ENCODE peak calls at places on chromosomes 11 and 22, in five cellular contexts. Q is astrocyte, V is bronchial epithelial cell, G is pancreas, H is globus pallidus. N is an unnamed sample.

GRCh38 chr11:46127150-46127638 is 5.9 kb upstream of the PHF21A start:
- DNase-seq in Q (peak), H (no peak), G (no peak), V (peak), N (no peak)

GRCh38 chr22:24583221-24583971 is 9.5 kb downstream of the LRRC75B start:
- DNase-seq in V (no peak), G (peak), H (no peak), Q (peak), N (no peak)

GRCh38 chr11:92259861-92260260 is 35.2 kb downstream of the FAT3 start:
- DNase-seq in Q (no peak), H (no peak), G (no peak), V (no peak), N (no peak)

GRCh38 chr11:96049426-96049825 is 125.5 kb upstream of the MTMR2 start:
- DNase-seq in H (no peak), Q (peak), V (peak), G (no peak), N (no peak)

GRCh38 chr11:14418801-14419417 is 59.9 kb upstream of the RRAS2 start:
- DNase-seq in V (peak), H (no peak), Q (no peak), G (no peak), N (no peak)

GRCh38 chr22:37270928-37271650 is 11.2 kb upstream of the CYTH4 start:
- DNase-seq in Q (peak), G (no peak), H (no peak), V (no peak), N (no peak)

GRCh38 chr22:36445158-36445668 is 36.2 kb downstream of the TXN2 start:
- DNase-seq in H (no peak), V (no peak), G (no peak), Q (peak), N (peak)

GRCh38 chr11:19905280-19905853 is 192.7 kb downstream of the NAV2 start:
- DNase-seq in Q (peak), H (peak), V (peak), G (no peak), N (no peak)

GRCh38 chr11:112364962-112365481 is 104.4 kb upstream of the PLET1 start:
- DNase-seq in Q (peak), G (no peak), V (peak), H (no peak), N (no peak)

N was measured in psoas muscle.